ENCODE peak calls at places on chromosome 17, in four cellular contexts. Y is amniotic stem cell; P is activated T-cell treated with anti-CD3 and anti-CD28 coated beads, Interleukin-2, amount 50 U/mL, for 1 hour; I is heart right ventricle. L is an unnamed sample.

GRCh38 chr17:2084129-2084765 is 29.3 kb downstream of the HIC1 start:
- DNase-seq in P (no peak), I (peak; percentile 65), Y (no peak), L (no peak)

GRCh38 chr17:46950615-46950996 is 27.6 kb downstream of the GOSR2 start:
- DNase-seq in Y (no peak), P (no peak), I (no peak), L (no peak)

GRCh38 chr17:42268236-42268635 is 8.0 kb downstream of the STAT5B start:
- DNase-seq in I (no peak), Y (no peak), P (no peak), L (no peak)

GRCh38 chr17:4235372-4236279 is 28.2 kb downstream of the ANKFY1 start:
- DNase-seq in P (no peak), I (no peak), Y (no peak), L (no peak)

GRCh38 chr17:50581316-50581715 is 20.8 kb downstream of the CACNA1G start:
- DNase-seq in Y (no peak), I (no peak), P (no peak), L (no peak)

GRCh38 chr17:14204546-14204945 is 32.1 kb downstream of the CDRT15 start:
- DNase-seq in I (no peak), P (no peak), Y (no peak), L (no peak)

GRCh38 chr17:72725432-72726068 is 366.9 kb downstream of the SLC39A11 start:
- DNase-seq in P (peak; percentile 48), Y (no peak), I (peak; percentile 41), L (peak; percentile 66)

GRCh38 chr17:35988164-35988563 is 1.6 kb upstream of the CCL14 start:
- DNase-seq in I (no peak), P (no peak), Y (no peak), L (no peak)

GRCh38 chr17:66930933-66931332 is 33.6 kb upstream of the CACNG4 start:
- DNase-seq in Y (no peak), I (no peak), P (no peak), L (no peak)

GRCh38 chr17:66304304-66305174 is 2.1 kb downstream of the PRKCA start:
- DNase-seq in I (no peak), Y (no peak), P (peak; percentile 38), L (no peak)

GRCh38 chr17:55089955-55090573 is 121.5 kb downstream of the STXBP4 start:
- DNase-seq in I (no peak), P (no peak), Y (no peak), L (no peak)

GRCh38 chr17:30780343-30780742 is 44.1 kb downstream of the CRLF3 start:
- DNase-seq in P (no peak), Y (no peak), I (no peak), L (no peak)

GRCh38 chr17:37816951-37817350 is 72.1 kb upstream of the HNF1B start:
- DNase-seq in Y (no peak), P (no peak), I (no peak), L (peak; percentile 27)

GRCh38 chr17:18117974-18118632 is 9.5 kb downstream of the MYO15A start:
- DNase-seq in Y (no peak), P (no peak), I (no peak), L (no peak)

GRCh38 chr17:1997587-1998425 is 27.3 kb downstream of the RTN4RL1 start:
- DNase-seq in P (no peak), Y (no peak), I (no peak), L (peak; percentile 77)

GRCh38 chr17:47188266-47188665 is 829 bp downstream of the CDC27 start:
- DNase-seq in P (no peak), Y (no peak), I (no peak), L (no peak)

GRCh38 chr17:56347646-56348045 is 194.4 kb downstream of the ANKFN1 start:
- DNase-seq in P (no peak), I (no peak), Y (no peak), L (no peak)

GRCh38 chr17:12537436-12537835 is 128.3 kb upstream of the MYOCD start:
- DNase-seq in P (no peak), I (no peak), Y (no peak), L (no peak)

GRCh38 chr17:28018439-28019070 is 23.9 kb upstream of the NLK start:
- DNase-seq in I (peak; percentile 31), Y (no peak), P (no peak), L (no peak)

GRCh38 chr17:69539274-69539673 is 124.8 kb downstream of the MAP2K6 start:
- DNase-seq in I (no peak), Y (no peak), P (no peak), L (no peak)

GRCh38 chr17:47846741-47847340 is 4.1 kb downstream of the SP6 start:
- DNase-seq in Y (no peak), I (no peak), P (no peak), L (no peak)

GRCh38 chr17:40755231-40755630 is at the start of gene KRT25:
- DNase-seq in Y (no peak), P (no peak), I (no peak), L (no peak)

GRCh38 chr17:20159406-20160075 is 150.4 kb downstream of the SPECC1 start:
- DNase-seq in I (no peak), Y (no peak), P (no peak), L (no peak)

GRCh38 chr17:77875051-77875780 is 83.3 kb upstream of the TNRC6C start:
- DNase-seq in P (no peak), Y (peak; percentile 67), I (no peak), L (no peak)

GRCh38 chr17:3543453-3543852 is 14.2 kb downstream of the TRPV3 start:
- DNase-seq in I (no peak), P (no peak), Y (no peak), L (no peak)

GRCh38 chr17:69872675-69873262 is 202.3 kb upstream of the KCNJ16 start:
- DNase-seq in Y (no peak), P (no peak), I (no peak), L (no peak)

GRCh38 chr17:56737741-56738161 is 96.0 kb downstream of the C17orf67 start:
- DNase-seq in I (no peak), P (no peak), Y (no peak), L (no peak)

GRCh38 chr17:80261159-80261894 is 675 bp downstream of the RNF213 start:
- DNase-seq in I (peak; percentile 66), Y (no peak), P (peak; percentile 75), L (peak; percentile 61)

GRCh38 chr17:19327039-19327776 is 35.3 kb downstream of the B9D1 start:
- DNase-seq in Y (peak; percentile 10), P (no peak), I (no peak), L (no peak)

GRCh38 chr17:81553616-81554181 is 1.5 kb upstream of the FAAP100 start:
- DNase-seq in Y (peak; percentile 73), P (no peak), I (no peak), L (no peak)

GRCh38 chr17:17911003-17911613 is 61.1 kb downstream of the TOM1L2 start:
- DNase-seq in I (no peak), Y (no peak), P (no peak), L (no peak)

L was measured in prostate gland.